ENCODE peak calls at places on chromosomes 1 and 21, in four cellular contexts. One of them, this sample, is unnamed.

GRCh38 chr1:31380181-31380580 is 7.3 kb upstream of the FABP3 start:
- DNase-seq in H1: no peak
- DNase-seq in IMR-90: no peak
- DNase-seq in H9: no peak
- DNase-seq in this sample: no peak

GRCh38 chr21:35565204-35565611 is 495.1 kb downstream of the SETD4 start:
- DNase-seq in H1: no peak
- DNase-seq in IMR-90: peak; percentile 95
- DNase-seq in H9: no peak
- DNase-seq in this sample: peak; percentile 28

GRCh38 chr1:201593200-201593828 is 54.4 kb downstream of the NAV1 start:
- DNase-seq in H1: no peak
- DNase-seq in IMR-90: peak; percentile 97
- DNase-seq in H9: no peak
- DNase-seq in this sample: peak; percentile 14

GRCh38 chr1:51946300-51946699 is 44.2 kb downstream of the RAB3B start:
- DNase-seq in H1: no peak
- DNase-seq in IMR-90: peak; percentile 78
- DNase-seq in H9: no peak
- DNase-seq in this sample: no peak

GRCh38 chr1:245380790-245381535 is 226.2 kb downstream of the KIF26B start:
- DNase-seq in H1: peak; percentile 57
- DNase-seq in IMR-90: no peak
- DNase-seq in H9: no peak
- DNase-seq in this sample: peak; percentile 51

GRCh38 chr1:171909711-171910110 is 68.4 kb downstream of the DNM3 start:
- DNase-seq in H1: no peak
- DNase-seq in IMR-90: no peak
- DNase-seq in H9: no peak
- DNase-seq in this sample: no peak

GRCh38 chr1:18452550-18452949 is 28.2 kb upstream of the KLHDC7A start:
- DNase-seq in H1: no peak
- DNase-seq in IMR-90: no peak
- DNase-seq in H9: peak; percentile 43
- DNase-seq in this sample: peak; percentile 64

GRCh38 chr21:36551731-36552457 is 72.0 kb upstream of the CLDN14 start:
- DNase-seq in H1: peak; percentile 16
- DNase-seq in IMR-90: peak; percentile 82
- DNase-seq in H9: no peak
- DNase-seq in this sample: no peak

GRCh38 chr1:183600136-183600535 is 9.9 kb upstream of the NCF2 start:
- DNase-seq in H1: no peak
- DNase-seq in IMR-90: peak; percentile 92
- DNase-seq in H9: no peak
- DNase-seq in this sample: no peak

GRCh38 chr21:45427331-45428271 is 22.6 kb downstream of the COL18A1 start:
- DNase-seq in H1: no peak
- DNase-seq in IMR-90: peak; percentile 98
- DNase-seq in H9: peak; percentile 91
- DNase-seq in this sample: peak; percentile 97

GRCh38 chr1:216388558-216388957 is 34.7 kb downstream of the USH2A start:
- DNase-seq in H1: no peak
- DNase-seq in IMR-90: no peak
- DNase-seq in H9: peak; percentile 34
- DNase-seq in this sample: peak; percentile 74
- H4K5ac ChIP-seq in H1: no peak overlapping the region
- H4K5ac ChIP-seq in IMR-90: no peak overlapping the region
- H4K5ac ChIP-seq in H9: no peak overlapping the region
- H4K5ac ChIP-seq in this sample: no peak overlapping the region

DNA sequence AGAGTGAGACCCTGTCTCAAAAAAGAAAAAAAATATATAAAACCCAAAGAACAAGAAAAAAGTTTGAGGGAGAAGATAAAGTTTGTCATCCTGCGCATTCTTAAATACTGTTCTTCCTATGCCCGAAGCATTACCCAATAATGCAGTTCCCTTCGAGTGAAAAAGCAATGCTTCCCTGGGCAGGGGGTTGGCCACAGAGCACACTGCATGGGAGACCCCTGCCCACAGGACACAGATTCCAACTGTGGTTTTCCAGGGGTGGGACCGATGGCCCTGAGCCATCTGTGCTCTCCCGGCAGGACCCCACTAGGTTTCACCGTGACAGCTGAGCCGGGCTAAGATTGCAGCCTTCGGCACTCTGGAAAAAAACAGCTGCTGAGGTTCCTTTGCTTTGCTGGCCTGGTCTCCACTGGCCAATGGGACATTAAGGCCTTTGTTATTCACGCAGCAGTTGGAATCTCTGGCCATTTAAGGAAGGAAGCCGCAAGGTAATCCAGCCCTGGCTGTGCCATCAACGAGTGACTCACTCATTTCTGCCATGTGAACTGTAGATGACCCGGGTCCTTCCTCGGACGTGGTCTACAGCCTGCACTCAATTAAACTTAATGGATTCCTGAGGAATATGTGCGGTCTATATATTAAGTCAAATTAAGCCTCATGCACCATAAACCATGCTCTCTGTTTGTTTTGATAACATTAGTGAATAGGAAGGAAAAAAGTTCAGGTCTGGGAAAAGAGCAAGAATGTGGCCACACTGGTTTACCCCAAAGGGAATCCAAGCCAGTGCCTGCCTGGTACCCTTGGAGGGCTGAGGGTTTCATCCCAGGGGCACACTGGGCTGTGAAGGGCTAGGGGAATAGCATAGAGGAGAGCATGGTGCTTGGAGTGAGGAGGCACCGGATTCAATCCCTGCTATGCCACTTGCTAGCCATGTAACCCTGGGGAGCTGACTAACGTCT is 163.2 kb downstream of the ZBTB18 start:
- DNase-seq in H1: no peak
- DNase-seq in IMR-90: peak; percentile 98
- DNase-seq in H9: peak; percentile 79
- DNase-seq in this sample: peak; percentile 85
- H3K18ac ChIP-seq in H1: no peak overlapping the region
- H3K18ac ChIP-seq in IMR-90: peak overlapping the region; percentile 93
- H3K18ac ChIP-seq in H9: peak overlapping the region; percentile 83
- H3K18ac ChIP-seq in this sample: no peak overlapping the region

DNA sequence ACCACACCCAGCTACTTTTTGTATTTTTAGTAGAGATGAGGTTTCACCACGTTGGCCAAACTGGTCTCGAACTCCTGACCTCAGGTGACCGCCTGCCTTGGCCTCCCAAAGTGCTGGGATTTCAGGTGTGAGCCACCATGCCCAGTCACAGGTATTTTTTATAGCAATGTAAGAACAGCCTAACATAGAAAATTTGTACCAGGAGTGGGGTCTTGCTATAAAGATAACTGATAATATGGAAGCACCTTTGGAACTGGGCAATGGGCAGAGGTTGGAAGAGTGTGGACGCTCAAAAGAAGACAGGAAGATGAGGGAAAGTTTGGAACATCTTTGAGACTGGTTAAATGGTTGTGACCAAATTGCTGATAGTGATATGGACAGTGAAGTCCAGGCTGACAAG is 99.2 kb downstream of the GDAP2 start:
- DNase-seq in H1: no peak
- DNase-seq in IMR-90: no peak
- DNase-seq in H9: no peak
- DNase-seq in this sample: no peak
- H4K5ac ChIP-seq in H1: no peak overlapping the region
- H4K5ac ChIP-seq in IMR-90: no peak overlapping the region
- H4K5ac ChIP-seq in H9: no peak overlapping the region
- H4K5ac ChIP-seq in this sample: no peak overlapping the region

DNA sequence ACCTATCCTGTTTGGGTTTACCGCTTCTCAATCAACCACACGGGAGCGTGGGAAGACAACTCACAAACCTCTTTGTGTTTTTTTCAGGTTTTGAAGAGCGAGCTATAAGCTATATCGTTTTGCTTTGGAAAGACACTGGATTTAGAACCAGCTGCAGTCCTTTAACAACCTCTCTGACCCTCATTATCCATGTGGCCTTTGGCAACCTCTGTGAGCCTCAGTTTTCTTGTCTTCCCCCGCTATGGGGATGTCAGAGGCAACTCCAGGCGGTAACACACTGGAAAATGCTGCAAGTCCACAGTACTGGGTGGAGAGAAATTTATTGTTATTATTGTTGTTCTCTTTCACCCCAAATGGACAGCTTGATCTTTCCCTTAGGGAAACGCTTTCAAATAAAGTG is 100.0 kb downstream of the ETS2 start:
- DNase-seq in H1: no peak
- DNase-seq in IMR-90: no peak
- DNase-seq in H9: no peak
- DNase-seq in this sample: no peak
- H3K18ac ChIP-seq in H1: no peak overlapping the region
- H3K18ac ChIP-seq in IMR-90: no peak overlapping the region
- H3K18ac ChIP-seq in H9: no peak overlapping the region
- H3K18ac ChIP-seq in this sample: no peak overlapping the region

GRCh38 chr1:34786521-34787325 is 5.7 kb downstream of the GJB3 start:
- DNase-seq in H1: peak; percentile 73
- DNase-seq in IMR-90: peak; percentile 67
- DNase-seq in H9: peak; percentile 77
- DNase-seq in this sample: peak; percentile 81
- H4K5ac ChIP-seq in H1: no peak overlapping the region
- H4K5ac ChIP-seq in IMR-90: no peak overlapping the region
- H4K5ac ChIP-seq in H9: no peak overlapping the region
- H4K5ac ChIP-seq in this sample: no peak overlapping the region

GRCh38 chr1:43042773-43043470 is 84.3 kb upstream of the SLC2A1 start:
- DNase-seq in H1: no peak
- DNase-seq in IMR-90: no peak
- DNase-seq in H9: no peak
- DNase-seq in this sample: no peak
- H3K18ac ChIP-seq in H1: no peak overlapping the region
- H3K18ac ChIP-seq in IMR-90: no peak overlapping the region
- H3K18ac ChIP-seq in H9: no peak overlapping the region
- H3K18ac ChIP-seq in this sample: no peak overlapping the region

GRCh38 chr1:204751480-204751879 is 65.9 kb upstream of the LRRN2 start:
- DNase-seq in H1: no peak
- DNase-seq in IMR-90: no peak
- DNase-seq in H9: no peak
- DNase-seq in this sample: no peak

GRCh38 chr1:204751883-204752687 is 66.5 kb upstream of the LRRN2 start:
- DNase-seq in H1: peak; percentile 65
- DNase-seq in IMR-90: no peak
- DNase-seq in H9: peak; percentile 86
- DNase-seq in this sample: peak; percentile 53

GRCh38 chr1:204752688-204753040 is 67.1 kb upstream of the LRRN2 start:
- DNase-seq in H1: no peak
- DNase-seq in IMR-90: no peak
- DNase-seq in H9: no peak
- DNase-seq in this sample: no peak

GRCh38 chr1:204756349-204756748 is 70.8 kb upstream of the LRRN2 start:
- DNase-seq in H1: no peak
- DNase-seq in IMR-90: no peak
- DNase-seq in H9: no peak
- DNase-seq in this sample: no peak

DNA sequence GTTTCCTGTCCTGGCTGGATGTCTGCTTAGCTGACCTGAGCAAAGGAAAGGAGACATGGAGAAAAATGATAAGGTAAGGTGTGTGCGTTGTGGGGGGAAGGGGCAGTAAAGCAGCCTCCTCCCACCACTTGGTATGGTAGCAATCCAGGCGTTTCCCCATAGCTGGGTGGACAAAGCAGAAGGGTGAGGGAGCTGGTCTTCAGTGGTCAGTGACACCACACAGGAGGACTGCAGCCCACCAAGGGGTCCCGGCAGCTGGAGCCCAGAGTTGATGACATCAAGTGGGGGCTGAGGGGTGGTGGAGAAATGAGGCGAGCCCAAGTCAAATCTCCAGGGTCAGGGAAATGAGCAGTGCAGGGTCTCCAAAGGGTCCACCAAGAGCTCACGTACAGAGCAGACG is 69.3 kb upstream of the LRRN2 start:
- DNase-seq in H1: no peak
- DNase-seq in IMR-90: no peak
- DNase-seq in H9: no peak
- DNase-seq in this sample: no peak
- H4K5ac ChIP-seq in H1: no peak overlapping the region
- H4K5ac ChIP-seq in IMR-90: no peak overlapping the region
- H4K5ac ChIP-seq in H9: no peak overlapping the region
- H4K5ac ChIP-seq in this sample: no peak overlapping the region

DNA sequence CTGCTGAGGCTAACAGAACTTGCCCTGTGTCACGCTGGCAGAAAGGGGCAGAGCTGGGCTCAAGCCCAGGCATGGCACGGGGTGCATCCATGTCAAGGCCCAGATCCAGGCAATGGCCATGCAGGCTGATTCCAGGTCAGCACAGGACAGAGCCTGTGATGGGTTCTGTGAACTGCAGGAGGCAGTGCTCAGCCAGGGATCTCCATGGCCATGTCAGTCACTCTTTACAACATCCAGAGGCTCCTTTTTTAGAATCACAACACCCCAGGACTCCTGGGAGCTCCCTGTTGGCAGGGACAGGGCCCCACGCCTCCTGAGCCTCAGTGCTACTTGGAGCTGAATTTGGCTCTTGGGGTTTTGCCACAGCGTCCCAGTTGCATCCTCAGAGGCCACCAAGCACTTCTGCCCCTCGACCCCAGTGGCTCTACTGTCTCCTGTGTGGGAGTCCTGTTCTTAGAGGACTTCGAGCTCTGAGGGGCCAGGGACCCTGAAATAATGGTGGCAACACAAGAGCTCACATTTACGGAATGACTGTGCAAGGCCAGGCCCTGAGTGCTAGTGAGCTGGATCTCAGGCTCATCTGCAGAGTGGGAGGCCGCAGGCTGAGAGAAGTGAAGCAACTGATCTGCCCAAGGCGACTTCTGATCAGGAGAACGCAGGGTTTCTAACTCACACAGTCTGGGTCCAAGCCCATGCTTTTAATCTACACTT is 211.5 kb downstream of the TRABD2B start:
- DNase-seq in H1: peak; percentile 53
- DNase-seq in IMR-90: no peak
- DNase-seq in H9: peak; percentile 78
- DNase-seq in this sample: peak; percentile 57
- H3K18ac ChIP-seq in H1: no peak overlapping the region
- H3K18ac ChIP-seq in IMR-90: no peak overlapping the region
- H3K18ac ChIP-seq in H9: no peak overlapping the region
- H3K18ac ChIP-seq in this sample: no peak overlapping the region

This sample was measured in mesendoderm.